ENCODE peak calls at places on chromosome 5, in six cellular contexts. U is RWPE2; A is CD4-positive, alpha-beta memory T cell; T is MM.1S; S is CD4-positive, alpha-beta T cell; D is IMR-90. N is an unnamed sample.

GRCh38 chr5:173331956-173332479 is 3.8 kb upstream of the STC2 start:
- DNase-seq in A (peak; percentile 41), U (peak; percentile 96), S (peak; percentile 36), T (peak; percentile 81), D (peak; percentile 83), N (peak; percentile 93)

GRCh38 chr5:23084815-23085214 is 231.7 kb upstream of the CDH12 start:
- DNase-seq in D (no peak), T (peak; percentile 78), A (no peak), U (no peak), S (no peak), N (no peak)

GRCh38 chr5:130549884-130550552 is 615.0 kb downstream of the HINT1 start:
- DNase-seq in T (no peak), D (no peak), S (no peak), A (no peak), U (peak; percentile 78), N (peak; percentile 41)

GRCh38 chr5:143986567-143987242 is 174.7 kb downstream of the HMHB1 start:
- DNase-seq in D (peak; percentile 85), S (no peak), U (no peak), T (no peak), A (no peak), N (no peak)

GRCh38 chr5:73066466-73066865 is 53.9 kb upstream of the TMEM171 start:
- DNase-seq in A (no peak), U (no peak), T (no peak), D (peak; percentile 89), S (no peak), N (no peak)

GRCh38 chr5:158389786-158390185 is 530.8 kb upstream of the CLINT1 start:
- DNase-seq in A (no peak), U (no peak), T (no peak), S (no peak), D (no peak), N (no peak)

GRCh38 chr5:15791274-15791673 is 291.3 kb downstream of the FBXL7 start:
- DNase-seq in T (no peak), D (no peak), U (no peak), S (no peak), A (no peak), N (no peak)

GRCh38 chr5:107123014-107123413 is 547.7 kb downstream of the EFNA5 start:
- DNase-seq in T (no peak), A (no peak), U (no peak), D (no peak), S (no peak), N (no peak)

GRCh38 chr5:142924135-142924883 is 154.1 kb downstream of the ARHGAP26 start:
- DNase-seq in S (no peak), U (no peak), D (peak; percentile 52), A (no peak), T (no peak), N (no peak)

GRCh38 chr5:129438322-129438721 is 21.8 kb upstream of the ADAMTS19 start:
- DNase-seq in U (no peak), S (no peak), A (no peak), T (no peak), D (no peak), N (no peak)

GRCh38 chr5:129771058-129771838 is 23.4 kb downstream of the MINAR2 start:
- DNase-seq in S (peak; percentile 14), A (peak; percentile 40), T (peak; percentile 77), U (no peak), D (peak; percentile 22), N (peak; percentile 45)

GRCh38 chr5:141954193-141954592 is 3.8 kb downstream of the PCDH12 start:
- DNase-seq in S (no peak), D (no peak), A (no peak), U (no peak), T (no peak), N (no peak)

GRCh38 chr5:137599479-137599878 is 100.4 kb upstream of the SPOCK1 start:
- DNase-seq in S (no peak), A (no peak), D (no peak), U (no peak), T (no peak), N (no peak)

GRCh38 chr5:152505442-152506042 is 100.5 kb upstream of the NMUR2 start:
- DNase-seq in S (no peak), U (no peak), T (peak; percentile 70), A (peak; percentile 29), D (peak; percentile 27), N (peak; percentile 86)

GRCh38 chr5:6222121-6222520 is 156.2 kb downstream of the MED10 start:
- DNase-seq in D (no peak), U (no peak), A (no peak), T (peak; percentile 23), S (no peak), N (no peak)

GRCh38 chr5:141369994-141370848 is at the start of gene PCDHGB3:
- DNase-seq in A (peak; percentile 36), S (no peak), U (no peak), D (peak; percentile 74), T (peak; percentile 82), N (no peak)

GRCh38 chr5:150278046-150278760 is 11.4 kb downstream of the CAMK2A start:
- DNase-seq in U (no peak), S (no peak), A (no peak), T (no peak), D (peak; percentile 40), N (no peak)

GRCh38 chr5:96569770-96570169 is 92.4 kb upstream of the CAST start:
- DNase-seq in D (no peak), S (no peak), U (no peak), A (no peak), T (no peak), N (no peak)

GRCh38 chr5:143204474-143205246 is 198.8 kb downstream of the NR3C1 start:
- DNase-seq in S (no peak), D (no peak), T (no peak), A (no peak), U (no peak), N (no peak)

GRCh38 chr5:73591102-73591695 is 25.7 kb downstream of the UTP15 start:
- DNase-seq in T (peak; percentile 68), A (peak; percentile 66), D (peak; percentile 90), S (peak; percentile 27), U (no peak), N (peak; percentile 64)

GRCh38 chr5:76715734-76716455 is at the start of gene F2R:
- DNase-seq in A (peak; percentile 58), S (peak; percentile 40), D (peak; percentile 70), T (peak; percentile 60), U (no peak), N (peak; percentile 43)

GRCh38 chr5:143140492-143141231 is 262.8 kb downstream of the NR3C1 start:
- DNase-seq in D (no peak), T (no peak), S (no peak), A (no peak), U (no peak), N (no peak)

GRCh38 chr5:1652873-1653707 is 129.3 kb upstream of the LPCAT1 start:
- DNase-seq in T (peak; percentile 50), A (no peak), D (no peak), S (no peak), U (no peak), N (peak; percentile 23)

GRCh38 chr5:14222182-14222581 is 79.0 kb downstream of the TRIO start:
- DNase-seq in T (no peak), A (no peak), D (no peak), U (no peak), S (no peak), N (no peak)

GRCh38 chr5:14218897-14219573 is 75.9 kb downstream of the TRIO start:
- DNase-seq in T (no peak), D (peak; percentile 26), S (no peak), A (no peak), U (no peak), N (no peak)

GRCh38 chr5:14221768-14222167 is 78.6 kb downstream of the TRIO start:
- DNase-seq in D (no peak), A (no peak), T (no peak), U (no peak), S (no peak), N (no peak)

GRCh38 chr5:14219800-14220512 is 76.8 kb downstream of the TRIO start:
- DNase-seq in A (no peak), S (no peak), D (no peak), T (no peak), U (no peak), N (no peak)

GRCh38 chr5:14220642-14221041 is 77.5 kb downstream of the TRIO start:
- DNase-seq in U (no peak), A (no peak), T (no peak), D (no peak), S (no peak), N (no peak)
- H3K27ac ChIP-seq in U (no peak overlapping the region), A (no peak overlapping the region), T (no peak overlapping the region), D (peak overlapping the region; percentile 42), S (no peak overlapping the region), N (peak overlapping the region; percentile 58)

DNA sequence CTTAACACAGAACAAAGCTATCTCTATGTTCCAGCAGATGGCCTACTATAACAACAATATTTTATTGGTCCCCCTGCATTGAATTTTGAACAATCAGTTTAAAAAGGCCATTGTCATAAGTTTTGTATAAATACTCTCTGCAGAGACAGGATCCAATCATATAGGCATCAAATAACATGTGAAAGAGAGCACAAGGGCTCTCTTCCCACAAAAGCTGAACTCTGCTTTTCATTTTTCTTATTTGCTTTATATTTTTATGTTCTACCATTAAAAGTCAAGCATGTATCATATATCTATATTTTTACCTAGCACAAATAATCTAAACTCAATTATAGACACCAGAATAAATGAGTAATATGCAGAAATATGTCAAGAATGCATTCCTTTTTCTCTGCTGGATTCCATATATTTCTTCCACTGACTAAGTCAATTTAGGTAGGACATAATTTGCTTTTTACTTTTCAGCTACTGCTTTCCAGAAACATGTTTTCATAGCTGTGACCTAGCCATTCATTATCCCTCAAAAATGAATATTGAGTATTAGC is 143.6 kb downstream of the CDH9 start:
- DNase-seq in T (no peak), S (no peak), U (no peak), D (no peak), A (no peak), N (no peak)
- H3K9me3 ChIP-seq in T (no peaks in the 10 kb centered on the region), S (no peaks in the 10 kb centered on the region), U (no peaks in the 10 kb centered on the region), D (no peaks in the 10 kb centered on the region), A (no peaks in the 10 kb centered on the region), N (no peaks in the 10 kb centered on the region)

DNA sequence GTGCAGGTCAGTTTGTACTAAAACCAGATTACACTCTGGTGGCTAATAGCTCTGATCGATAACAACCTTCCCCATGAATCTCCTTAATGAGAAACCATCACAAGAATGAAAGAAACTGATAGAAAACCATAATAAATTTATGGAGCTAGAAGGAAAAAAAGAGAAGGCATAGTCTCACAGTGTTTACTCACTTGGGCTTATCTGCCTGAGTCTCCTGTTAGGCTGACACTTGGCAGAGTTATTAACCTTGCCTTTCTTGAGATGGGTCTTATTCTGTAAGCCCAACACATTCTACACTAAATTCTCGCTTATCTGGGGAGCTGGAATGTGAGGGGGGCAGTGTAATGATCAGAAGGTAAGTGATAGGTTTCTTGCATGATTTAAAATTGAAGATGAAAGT is 106.9 kb downstream of the LMNB1 start:
- DNase-seq in S (no peak), U (no peak), A (no peak), D (peak; percentile 16), T (no peak), N (no peak)
- H3K27ac ChIP-seq in S (no peak overlapping the region), U (no peak overlapping the region), A (no peak overlapping the region), D (no peak overlapping the region), T (no peak overlapping the region), N (no peak overlapping the region)

GRCh38 chr5:166488560-166488959 is 1802.9 kb upstream of the WWC1 start:
- DNase-seq in A (no peak), U (no peak), D (no peak), T (no peak), S (no peak), N (no peak)

DNA sequence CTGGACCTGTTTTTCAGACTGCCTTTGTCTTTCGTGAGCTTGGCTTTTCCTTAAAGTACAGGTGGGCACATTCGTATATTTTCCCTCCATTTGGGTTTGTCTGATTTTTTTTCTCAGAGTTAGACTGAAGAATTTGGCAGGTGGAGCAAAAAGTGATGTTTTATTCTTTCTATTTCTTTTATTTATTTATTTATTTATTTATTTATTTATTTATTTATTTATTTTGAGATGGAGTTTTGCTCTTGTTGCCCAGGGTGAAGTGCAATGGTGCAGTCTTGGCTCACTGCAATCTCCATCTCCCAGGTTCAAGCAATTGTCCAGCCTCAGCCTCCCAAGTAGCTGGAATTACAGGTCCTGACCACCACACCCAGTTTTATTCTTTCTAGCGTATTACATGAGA is 1805.1 kb upstream of the WWC1 start:
- DNase-seq in S (no peak), A (no peak), U (no peak), T (no peak), D (no peak), N (no peak)
- H3K9me3 ChIP-seq in S (no peaks in the 10 kb centered on the region), A (no peaks in the 10 kb centered on the region), U (no peaks in the 10 kb centered on the region), T (no peaks in the 10 kb centered on the region), D (peaks cover 8% of the 10 kb centered on the region), N (no peaks in the 10 kb centered on the region)